ENCODE peak calls at places on chromosomes 7 and 10, in four cellular contexts. One of them, this sample, is unnamed.

GRCh38 chr7:50814166-50814565 is 31.5 kb upstream of the GRB10 start:
- DNase-seq in tibial nerve: no peak
- DNase-seq in ovary: no peak
- DNase-seq in prostate gland: no peak
- DNase-seq in this sample: no peak

GRCh38 chr7:51025668-51026067 is 243.0 kb upstream of the GRB10 start:
- DNase-seq in tibial nerve: no peak
- DNase-seq in prostate gland: no peak
- DNase-seq in ovary: no peak
- DNase-seq in this sample: peak

GRCh38 chr7:55733584-55733983 is 129.0 kb downstream of the SEPTIN14 start:
- DNase-seq in prostate gland: no peak
- DNase-seq in tibial nerve: no peak
- DNase-seq in ovary: no peak
- DNase-seq in this sample: no peak

GRCh38 chr7:23191022-23191421 is 9.2 kb downstream of the NUP42 start:
- DNase-seq in prostate gland: no peak
- DNase-seq in tibial nerve: no peak
- DNase-seq in ovary: no peak
- DNase-seq in this sample: no peak

GRCh38 chr10:104638861-104639594 is 2.1 kb upstream of the SORCS3 start:
- DNase-seq in ovary: no peak
- DNase-seq in prostate gland: no peak
- DNase-seq in tibial nerve: no peak
- DNase-seq in this sample: no peak

GRCh38 chr7:117686311-117686935 is 186.8 kb downstream of the CTTNBP2 start:
- DNase-seq in prostate gland: no peak
- DNase-seq in tibial nerve: no peak
- DNase-seq in ovary: no peak
- DNase-seq in this sample: no peak

GRCh38 chr7:55478700-55479099 is 93.6 kb downstream of the VOPP1 start:
- DNase-seq in prostate gland: no peak
- DNase-seq in tibial nerve: no peak
- DNase-seq in ovary: no peak
- DNase-seq in this sample: no peak

GRCh38 chr7:106111671-106112117 is 418 bp downstream of the SYPL1 start:
- DNase-seq in tibial nerve: no peak
- DNase-seq in ovary: no peak
- DNase-seq in prostate gland: no peak
- DNase-seq in this sample: peak

GRCh38 chr7:44274623-44274975 is 50.8 kb downstream of the CAMK2B start:
- DNase-seq in prostate gland: no peak
- DNase-seq in ovary: no peak
- DNase-seq in tibial nerve: no peak
- DNase-seq in this sample: no peak

GRCh38 chr10:48608279-48608681 is 3.4 kb upstream of the ARHGAP22 start:
- DNase-seq in tibial nerve: no peak
- DNase-seq in ovary: no peak
- DNase-seq in prostate gland: no peak
- DNase-seq in this sample: peak

GRCh38 chr7:141144921-141145629 is 71.2 kb downstream of the TMEM178B start:
- DNase-seq in ovary: no peak
- DNase-seq in tibial nerve: no peak
- DNase-seq in prostate gland: no peak
- DNase-seq in this sample: no peak

GRCh38 chr7:80150621-80151273 is 16.1 kb downstream of the GNAI1 start:
- DNase-seq in ovary: no peak
- DNase-seq in prostate gland: no peak
- DNase-seq in tibial nerve: no peak
- DNase-seq in this sample: peak

GRCh38 chr10:17662193-17663138 is 18.5 kb downstream of the STAM start:
- DNase-seq in ovary: no peak
- DNase-seq in tibial nerve: no peak
- DNase-seq in prostate gland: no peak
- DNase-seq in this sample: no peak
- H3K4me3 ChIP-seq in ovary: no peak
- H3K4me3 ChIP-seq in tibial nerve: no peak
- H3K4me3 ChIP-seq in prostate gland: no peak
- H3K4me3 ChIP-seq in this sample: no peak

DNA sequence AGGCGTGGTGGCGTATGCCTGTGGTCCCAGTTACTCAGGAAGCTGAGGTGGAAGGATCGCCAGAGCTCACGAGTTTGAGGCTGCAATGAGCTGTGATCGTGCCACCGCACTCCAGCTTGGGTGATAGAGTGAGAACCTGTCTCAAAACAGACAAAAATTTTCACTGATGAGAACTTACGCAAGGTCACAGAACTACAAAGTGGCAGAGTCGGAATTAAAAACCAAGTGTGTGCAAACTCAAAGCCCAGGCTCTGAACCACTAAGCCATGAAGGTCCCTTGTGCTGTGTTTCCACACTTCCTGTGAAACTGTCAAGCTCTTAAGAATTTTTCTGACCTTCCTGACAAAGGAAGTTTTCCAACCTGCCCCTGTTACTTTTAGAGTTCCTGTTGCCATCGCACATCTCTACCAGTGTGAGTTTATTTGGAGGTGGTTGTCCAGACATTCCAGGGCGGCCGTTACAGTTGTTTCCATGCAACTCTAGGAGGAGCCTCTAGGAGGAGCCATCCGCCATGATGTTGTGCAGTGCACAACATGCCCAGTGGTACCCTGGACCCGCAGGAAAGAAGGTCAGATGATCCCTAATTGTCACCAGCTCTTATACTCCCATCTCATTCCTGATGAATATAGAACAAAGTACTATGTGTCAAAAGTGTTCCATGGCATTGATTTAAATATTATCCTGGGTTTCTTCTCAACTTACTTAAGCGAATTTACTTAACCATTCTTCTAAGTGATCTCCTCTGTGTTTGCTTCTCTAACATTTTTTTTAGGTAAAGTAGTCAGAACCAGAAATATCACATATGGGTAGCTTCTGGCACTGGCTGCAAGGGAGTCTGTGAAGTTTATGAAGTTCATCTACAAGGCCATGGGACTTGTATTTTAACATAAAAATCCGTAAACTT is 49.0 kb upstream of the LYZL1 start:
- DNase-seq in prostate gland: no peak
- DNase-seq in ovary: no peak
- DNase-seq in tibial nerve: no peak
- DNase-seq in this sample: no peak
- TF ChIP-seq CTCF in prostate gland: peak
- TF ChIP-seq CTCF in ovary: no peak
- TF ChIP-seq CTCF in tibial nerve: peak
- TF ChIP-seq CTCF in this sample: no peak

DNA sequence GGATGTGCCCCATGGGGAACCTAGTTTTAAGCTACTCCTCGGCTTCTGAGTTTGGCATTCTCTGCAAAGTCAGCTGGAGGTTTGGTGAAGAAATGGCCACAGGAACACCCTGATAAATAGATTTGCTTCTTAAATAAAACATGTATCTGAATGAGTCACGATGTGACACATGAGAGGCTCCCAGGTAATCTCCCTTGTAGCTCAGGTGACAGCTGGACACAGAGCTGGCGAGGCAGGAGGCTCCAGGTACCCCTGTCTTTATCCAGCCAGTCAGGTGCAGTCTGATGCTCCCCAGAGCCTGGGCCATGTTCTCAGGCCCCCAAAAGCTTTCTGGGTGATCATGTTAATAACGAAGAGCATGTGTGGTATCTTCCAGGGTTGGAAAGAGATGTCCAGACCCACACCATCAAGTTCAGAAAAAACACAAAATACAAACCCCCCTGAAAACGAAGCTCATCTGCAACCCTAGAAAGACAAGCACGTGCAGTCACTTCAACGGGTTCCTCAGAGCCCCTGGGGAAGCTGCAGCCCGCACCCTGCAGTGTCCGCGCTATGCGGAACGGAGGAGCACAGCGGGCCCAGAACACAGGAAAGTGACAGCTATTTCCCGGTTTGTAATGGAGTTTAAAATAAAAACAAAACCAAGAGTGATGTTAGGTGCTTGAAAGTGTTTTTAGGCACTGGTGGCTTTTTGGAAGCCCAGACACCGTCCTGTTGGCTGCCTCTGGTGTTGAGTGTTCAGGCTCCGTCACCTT is 69.4 kb downstream of the ZRANB1 start:
- DNase-seq in ovary: no peak
- DNase-seq in tibial nerve: no peak
- DNase-seq in prostate gland: no peak
- DNase-seq in this sample: no peak
- TF ChIP-seq POLR2A in ovary: no peak
- TF ChIP-seq POLR2A in tibial nerve: no peak
- TF ChIP-seq POLR2A in prostate gland: no peak
- TF ChIP-seq POLR2A in this sample: no peak

DNA sequence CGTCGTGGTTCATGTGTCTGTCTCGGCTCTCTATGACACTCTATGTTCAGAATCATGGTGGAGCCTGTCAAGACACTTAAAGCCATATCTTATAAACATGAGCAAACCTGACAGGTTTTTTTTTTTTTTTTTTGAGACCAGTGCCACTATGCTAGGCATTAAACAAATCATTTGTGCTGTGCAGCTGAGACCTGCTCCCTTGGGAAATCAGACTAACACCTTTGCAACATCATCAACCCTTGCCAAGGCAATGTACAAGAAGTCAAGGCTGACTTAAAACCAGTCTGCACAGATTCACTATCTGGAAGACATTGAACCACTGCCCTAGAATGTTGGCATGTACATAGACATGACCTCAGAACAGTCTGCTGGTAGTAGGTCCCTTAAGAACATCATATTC is 181.3 kb upstream of the ANK3 start:
- DNase-seq in prostate gland: no peak
- DNase-seq in ovary: no peak
- DNase-seq in tibial nerve: no peak
- DNase-seq in this sample: no peak
- H3K4me3 ChIP-seq in prostate gland: no peak
- H3K4me3 ChIP-seq in ovary: no peak
- H3K4me3 ChIP-seq in tibial nerve: peak
- H3K4me3 ChIP-seq in this sample: no peak

GRCh38 chr10:22010973-22011408 is 7.5 kb upstream of the DNAJC1 start:
- DNase-seq in tibial nerve: no peak
- DNase-seq in ovary: no peak
- DNase-seq in prostate gland: no peak
- DNase-seq in this sample: no peak
- TF ChIP-seq CTCF in tibial nerve: peak
- TF ChIP-seq CTCF in ovary: peak
- TF ChIP-seq CTCF in prostate gland: peak
- TF ChIP-seq CTCF in this sample: no peak